ENCODE peak calls at places on chromosomes 3 and 15, in seven cellular contexts. J is kidney, K is heart left ventricle, A is coronary artery, V is lower lobe of right lung, M is kidney epithelial cell, X is hepatocyte. Q is an unnamed sample.

GRCh38 chr3:3392946-3393345 is 213.5 kb upstream of the CRBN start:
- DNase-seq in J (peak), K (no peak), A (no peak), V (no peak), M (no peak), X (no peak), Q (no peak)

GRCh38 chr3:189337672-189338071 is 165.9 kb downstream of the TPRG1 start:
- DNase-seq in J (no peak), K (no peak), A (no peak), V (no peak), M (no peak), X (peak), Q (no peak)

GRCh38 chr3:45092132-45093031 is 53.8 kb downstream of the CDCP1 start:
- DNase-seq in J (no peak), K (no peak), A (no peak), V (no peak), M (peak), X (peak), Q (no peak)

GRCh38 chr15:78083687-78084358 is 6.3 kb upstream of the TBC1D2B start:
- DNase-seq in J (no peak), K (no peak), A (no peak), V (no peak), M (no peak), X (no peak), Q (peak)

GRCh38 chr3:127791221-127791913 is 30.9 kb downstream of the MGLL start:
- DNase-seq in J (no peak), K (no peak), A (no peak), V (no peak), M (peak), X (peak), Q (peak)

GRCh38 chr3:43159496-43160255 is 53.8 kb upstream of the POMGNT2 start:
- DNase-seq in J (no peak), K (no peak), A (no peak), V (no peak), M (no peak), X (no peak), Q (no peak)

GRCh38 chr3:30988774-30989173 is 94.3 kb upstream of the GADL1 start:
- DNase-seq in J (no peak), K (no peak), A (no peak), V (no peak), M (no peak), X (no peak), Q (no peak)

GRCh38 chr3:142947352-142947751 is 16.1 kb downstream of the PAQR9 start:
- DNase-seq in J (no peak), K (no peak), A (no peak), V (no peak), M (no peak), X (no peak), Q (peak)

GRCh38 chr3:169641167-169641566 is 22.3 kb downstream of the MECOM start:
- DNase-seq in J (no peak), K (no peak), A (no peak), V (no peak), M (no peak), X (peak), Q (no peak)

GRCh38 chr15:83398591-83398990 is 48.5 kb upstream of the SH3GL3 start:
- DNase-seq in J (no peak), K (no peak), A (no peak), V (no peak), M (no peak), X (no peak), Q (no peak)

GRCh38 chr15:26615188-26615926 is 157.5 kb downstream of the GABRB3 start:
- DNase-seq in J (no peak), K (no peak), A (no peak), V (no peak), M (no peak), X (no peak), Q (no peak)

GRCh38 chr3:195075199-195075940 is 195.6 kb downstream of the XXYLT1 start:
- DNase-seq in J (peak), K (no peak), A (no peak), V (peak), M (no peak), X (no peak), Q (no peak)

GRCh38 chr15:63986751-63987341 is 59.4 kb downstream of the DAPK2 start:
- DNase-seq in J (no peak), K (no peak), A (no peak), V (peak), M (no peak), X (no peak), Q (no peak)

GRCh38 chr15:67043939-67044771 is 21.2 kb upstream of the SMAD3 start:
- DNase-seq in J (no peak), K (no peak), A (no peak), V (no peak), M (no peak), X (no peak), Q (peak)

GRCh38 chr3:178120367-178120766 is 415.9 kb upstream of the KCNMB2 start:
- DNase-seq in J (no peak), K (no peak), A (no peak), V (no peak), M (no peak), X (no peak), Q (no peak)

GRCh38 chr15:93562752-93563151 is 473.7 kb upstream of the RGMA start:
- DNase-seq in J (no peak), K (no peak), A (no peak), V (no peak), M (no peak), X (no peak), Q (no peak)

GRCh38 chr3:16143870-16144568 is 30.5 kb upstream of the GALNT15 start:
- DNase-seq in J (no peak), K (no peak), A (no peak), V (no peak), M (no peak), X (no peak), Q (no peak)

GRCh38 chr3:66363133-66363532 is 137.7 kb downstream of the LRIG1 start:
- DNase-seq in J (no peak), K (no peak), A (no peak), V (no peak), M (no peak), X (no peak), Q (no peak)

GRCh38 chr3:179955798-179956197 is 80.9 kb downstream of the PEX5L start:
- DNase-seq in J (no peak), K (no peak), A (no peak), V (no peak), M (no peak), X (no peak), Q (no peak)

GRCh38 chr3:70488131-70488530 is 175.7 kb upstream of the MDFIC2 start:
- DNase-seq in J (no peak), K (no peak), A (no peak), V (no peak), M (no peak), X (no peak), Q (no peak)

GRCh38 chr3:13484861-13485590 is 4.9 kb downstream of the HDAC11 start:
- DNase-seq in J (peak), K (peak), A (no peak), V (peak), M (peak), X (peak), Q (peak)

GRCh38 chr3:188526057-188526456 is 372.1 kb downstream of the LPP start:
- DNase-seq in J (no peak), K (no peak), A (no peak), V (peak), M (no peak), X (no peak), Q (no peak)

DNA sequence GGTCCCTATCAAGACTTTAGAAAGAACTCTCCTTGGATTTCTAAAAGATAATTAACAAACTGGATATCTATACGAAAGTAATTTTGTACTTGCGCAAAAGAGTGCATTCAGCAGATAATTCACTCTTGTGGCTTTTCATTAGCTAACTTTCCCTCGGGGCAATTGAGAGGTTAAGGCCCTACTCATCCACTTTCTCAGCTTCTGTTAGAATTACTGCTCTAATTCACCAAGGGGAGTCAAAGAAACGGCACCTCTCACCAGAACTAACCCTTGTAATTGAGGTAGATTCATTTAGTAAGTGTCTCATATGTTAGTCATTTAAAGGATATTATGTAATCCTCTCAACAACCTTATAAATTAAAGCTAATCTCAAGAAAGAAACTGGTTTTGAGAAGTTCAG is 22.5 kb upstream of the MB21D2 start:
- DNase-seq in J (no peak), K (no peak), A (no peak), V (no peak), M (no peak), X (no peak), Q (no peak)
- H3K4me3 ChIP-seq in J (no peak), K (no peak), A (no peak), V (no peak), M (no peak), X (no peak), Q (no peak)

GRCh38 chr15:58987036-58987435 is 427 bp upstream of the RNF111 start:
- DNase-seq in J (no peak), K (no peak), A (no peak), V (no peak), M (no peak), X (peak), Q (no peak)

GRCh38 chr15:58980351-58980939 is 7.0 kb upstream of the RNF111 start:
- DNase-seq in J (no peak), K (no peak), A (no peak), V (no peak), M (no peak), X (peak), Q (no peak)

GRCh38 chr15:58985443-58985842 is 2.0 kb upstream of the RNF111 start:
- DNase-seq in J (no peak), K (peak), A (no peak), V (no peak), M (no peak), X (peak), Q (peak)

GRCh38 chr15:58987501-58988010 is at the start of gene RNF111:
- DNase-seq in J (peak), K (peak), A (peak), V (peak), M (peak), X (peak), Q (peak)

DNA sequence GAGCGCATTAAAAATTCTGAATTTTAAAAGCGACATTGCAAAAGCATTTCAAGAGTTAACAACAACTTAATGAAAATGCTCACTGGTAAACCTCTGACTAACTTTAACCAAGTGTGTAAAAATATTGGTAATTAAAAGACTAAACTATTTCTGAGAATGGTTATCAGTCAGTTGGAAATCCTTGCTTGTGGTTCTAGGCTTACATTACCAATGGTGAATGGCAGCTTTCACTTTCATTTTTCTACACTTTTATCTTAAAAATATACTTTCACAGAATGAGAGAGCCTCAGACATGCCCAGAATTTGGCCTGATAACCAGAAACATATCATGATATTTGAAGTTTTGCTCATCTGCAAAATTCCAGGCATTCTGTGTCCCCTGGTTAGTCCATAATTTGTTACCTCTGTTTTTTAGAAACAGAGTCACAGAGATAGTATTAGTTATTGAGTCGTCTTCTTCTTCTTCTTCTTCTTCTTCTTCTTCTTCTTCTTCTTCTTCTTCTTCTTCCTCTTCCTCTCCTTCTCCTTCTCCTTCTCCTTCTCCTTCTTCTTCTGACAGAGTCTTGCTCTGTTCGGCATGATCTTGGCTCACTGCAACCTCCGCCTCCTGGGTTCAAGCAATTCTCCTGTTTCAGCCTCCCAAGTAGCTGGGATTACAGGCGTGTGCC is 5.5 kb upstream of the RNF111 start:
- DNase-seq in J (no peak), K (no peak), A (no peak), V (no peak), M (no peak), X (no peak), Q (no peak)
- H3K4me3 ChIP-seq in J (no peak), K (no peak), A (no peak), V (no peak), M (no peak), X (no peak), Q (no peak)

GRCh38 chr15:52730163-52730562 is 51.0 kb upstream of the ATOSA start:
- DNase-seq in J (no peak), K (no peak), A (no peak), V (no peak), M (no peak), X (no peak), Q (no peak)
- H3K4me3 ChIP-seq in J (no peak), K (no peak), A (no peak), V (no peak), M (no peak), X (no peak), Q (no peak)

GRCh38 chr3:183296944-183297343 is 43.9 kb downstream of the B3GNT5 start:
- DNase-seq in J (no peak), K (no peak), A (no peak), V (peak), M (no peak), X (no peak), Q (no peak)

GRCh38 chr3:183299976-183300375 is 46.9 kb downstream of the B3GNT5 start:
- DNase-seq in J (no peak), K (no peak), A (no peak), V (no peak), M (no peak), X (no peak), Q (no peak)

GRCh38 chr3:183300996-183301562 is 48.0 kb downstream of the B3GNT5 start:
- DNase-seq in J (no peak), K (no peak), A (no peak), V (no peak), M (no peak), X (no peak), Q (no peak)

GRCh38 chr3:183301937-183302580 is 49.0 kb downstream of the B3GNT5 start:
- DNase-seq in J (no peak), K (no peak), A (no peak), V (no peak), M (no peak), X (no peak), Q (no peak)

DNA sequence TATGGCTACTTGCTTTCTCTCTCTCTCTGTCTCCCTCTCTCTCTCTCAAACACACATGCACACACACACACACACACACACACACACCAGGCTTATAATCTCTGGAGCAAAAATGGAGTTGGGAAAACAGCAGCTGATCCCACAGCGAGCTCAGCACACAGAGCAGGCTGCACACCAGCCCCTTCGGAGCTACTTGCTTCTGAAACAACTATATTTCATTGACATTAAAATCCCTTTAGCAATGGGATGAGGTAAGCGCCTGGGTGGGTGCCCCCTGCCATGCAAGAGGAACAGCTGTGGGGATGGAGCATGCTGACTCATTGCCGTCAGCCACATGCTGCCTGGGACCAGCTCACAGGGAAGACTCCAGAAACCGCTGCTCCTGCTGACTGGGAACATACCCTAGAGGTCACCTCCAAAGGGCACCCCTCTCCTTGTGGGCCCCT is 45.7 kb downstream of the B3GNT5 start:
- DNase-seq in J (no peak), K (peak), A (no peak), V (peak), M (peak), X (peak), Q (peak)
- H3K4me3 ChIP-seq in J (no peak), K (no peak), A (no peak), V (no peak), M (no peak), X (no peak), Q (no peak)

GRCh38 chr3:77038468-77038927 is 1.4 kb upstream of the ROBO2 start:
- DNase-seq in J (peak), K (peak), A (peak), V (peak), M (peak), X (peak), Q (peak)
- H3K4me3 ChIP-seq in J (peak), K (peak), A (peak), V (peak), M (peak), X (peak), Q (peak)

Q was measured in H7.